ENCODE peak calls at places on chromosomes 3 and 15, in five cellular contexts. S, I, W, E and N are unnamed samples.

GRCh38 chr3:64295594-64295993 is 70.3 kb upstream of the PRICKLE2 start:
- DNase-seq in S (peak; percentile 77), I (no peak), W (peak; percentile 40), E (no peak), N (peak; percentile 83)

GRCh38 chr3:59056706-59057105 is 6.9 kb upstream of the CFAP20DC start:
- DNase-seq in S (peak; percentile 59), I (no peak), W (no peak), E (no peak), N (no peak)

GRCh38 chr3:31213869-31214486 is 318.7 kb upstream of the STT3B start:
- DNase-seq in S (no peak), I (no peak), W (no peak), E (no peak), N (no peak)

GRCh38 chr3:154976072-154976983 is 103.8 kb upstream of the MME start:
- DNase-seq in S (no peak), I (no peak), W (no peak), E (no peak), N (no peak)

GRCh38 chr3:177764377-177764912 is 567.2 kb upstream of the TBL1XR1 start:
- DNase-seq in S (no peak), I (no peak), W (no peak), E (no peak), N (no peak)

GRCh38 chr3:169476289-169476688 is 187.2 kb downstream of the MECOM start:
- DNase-seq in S (no peak), I (no peak), W (no peak), E (no peak), N (no peak)

GRCh38 chr3:183731611-183732010 is 34.0 kb downstream of the YEATS2 start:
- DNase-seq in S (no peak), I (no peak), W (no peak), E (no peak), N (no peak)

GRCh38 chr3:172591171-172591605 is 68.0 kb upstream of the TNFSF10 start:
- DNase-seq in S (no peak), I (no peak), W (no peak), E (no peak), N (no peak)

GRCh38 chr3:83230841-83231240 is 1469.4 kb upstream of the GBE1 start:
- DNase-seq in S (no peak), I (no peak), W (no peak), E (no peak), N (no peak)

GRCh38 chr3:134326760-134327593 is 47.3 kb downstream of the AMOTL2 start:
- DNase-seq in S (peak; percentile 96), I (no peak), W (peak; percentile 60), E (no peak), N (peak; percentile 98)

GRCh38 chr3:153667341-153667740 is 453.8 kb upstream of the ARHGEF26 start:
- DNase-seq in S (no peak), I (no peak), W (no peak), E (no peak), N (peak; percentile 10)

GRCh38 chr15:78810377-78811123 is 714 bp downstream of the ADAMTS7 start:
- DNase-seq in S (peak; percentile 11), I (no peak), W (peak; percentile 40), E (peak; percentile 36), N (peak; percentile 12)

GRCh38 chr3:16140894-16141285 is 33.6 kb upstream of the GALNT15 start:
- DNase-seq in S (no peak), I (no peak), W (no peak), E (no peak), N (no peak)

GRCh38 chr3:107920538-107920937 is 170.3 kb downstream of the CD47 start:
- DNase-seq in S (no peak), I (no peak), W (no peak), E (no peak), N (no peak)

GRCh38 chr15:33699691-33700447 is 268.4 kb upstream of the CHRM5 start:
- DNase-seq in S (no peak), I (no peak), W (no peak), E (no peak), N (no peak)
- TF ChIP-seq CTCF in S (peak; percentile 54), I (peak; percentile 19), W (peak; percentile 7), E (peak; percentile 43), N (no peak)

GRCh38 chr15:60635507-60636352 is 156.8 kb upstream of the ICE2 start:
- DNase-seq in S (no peak), I (no peak), W (no peak), E (no peak), N (no peak)
- H3K4me3 ChIP-seq in S (no peak overlapping the region), I (no peak overlapping the region), W (no peak overlapping the region), E (no peak overlapping the region), N (no peak overlapping the region)

GRCh38 chr3:45906681-45907220 is 20.4 kb downstream of the CCR9 start:
- DNase-seq in S (peak; percentile 64), I (no peak), W (no peak), E (peak; percentile 40), N (peak; percentile 77)
- TF ChIP-seq CTCF in S (peak; percentile 76), I (peak; percentile 43), W (no peak), E (peak; percentile 90), N (peak; percentile 48)

DNA sequence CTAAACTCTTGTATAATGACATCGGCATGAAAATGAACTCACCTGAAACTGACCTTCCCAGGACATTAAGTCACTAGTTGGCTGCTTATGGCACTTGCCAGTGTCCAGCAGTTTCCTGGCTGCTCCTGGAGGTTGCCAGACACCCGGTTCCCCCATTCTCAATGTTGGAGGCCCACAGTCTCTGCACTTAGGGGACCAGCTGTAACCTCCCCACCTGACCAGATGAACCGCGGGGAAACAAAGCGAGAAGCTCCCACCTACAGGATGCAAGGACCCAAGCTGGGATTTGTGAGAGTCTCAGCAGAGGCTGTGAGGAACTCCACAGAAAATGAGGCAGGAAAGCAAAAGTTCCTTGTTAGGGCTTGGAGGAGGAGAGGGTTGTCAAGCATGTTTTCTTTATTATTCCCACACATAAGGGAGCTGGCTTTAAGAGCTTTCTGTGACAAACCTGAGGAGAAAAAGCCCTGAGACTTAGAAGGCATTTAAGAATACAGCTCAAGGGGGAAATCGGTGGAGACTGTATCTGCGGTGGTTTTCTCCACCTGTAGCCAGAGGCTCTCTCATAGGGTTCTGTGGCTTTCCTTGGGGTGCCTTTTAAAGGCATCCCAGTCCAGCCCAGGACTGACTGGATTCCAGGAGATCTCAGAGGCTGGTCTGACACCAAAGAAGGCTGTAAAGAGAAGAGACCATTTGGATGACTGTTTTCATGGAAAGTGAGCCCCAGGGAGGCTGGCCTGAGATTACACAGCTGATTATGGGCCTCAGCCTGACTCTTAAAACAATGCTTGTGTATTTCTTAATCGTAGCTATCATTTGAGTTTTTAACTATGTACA is 4.6 kb downstream of the TPM1 start:
- DNase-seq in S (no peak), I (no peak), W (no peak), E (no peak), N (no peak)
- H3K4me3 ChIP-seq in S (peak overlapping the region; percentile 100), I (peak overlapping the region; percentile 91), W (no peak overlapping the region), E (peak overlapping the region; percentile 82), N (peak overlapping the region; percentile 75)

GRCh38 chr3:128307781-128308469 is 154.6 kb downstream of the EEFSEC start:
- DNase-seq in S (no peak), I (no peak), W (no peak), E (no peak), N (no peak)

GRCh38 chr3:128306481-128306880 is 153.2 kb downstream of the EEFSEC start:
- DNase-seq in S (no peak), I (no peak), W (no peak), E (no peak), N (no peak)

GRCh38 chr3:128310286-128311058 is 156.2 kb downstream of the DNAJB8 start:
- DNase-seq in S (no peak), I (no peak), W (no peak), E (no peak), N (no peak)

GRCh38 chr3:128309026-128309425 is 155.7 kb downstream of the EEFSEC start:
- DNase-seq in S (no peak), I (peak; percentile 29), W (no peak), E (no peak), N (no peak)

DNA sequence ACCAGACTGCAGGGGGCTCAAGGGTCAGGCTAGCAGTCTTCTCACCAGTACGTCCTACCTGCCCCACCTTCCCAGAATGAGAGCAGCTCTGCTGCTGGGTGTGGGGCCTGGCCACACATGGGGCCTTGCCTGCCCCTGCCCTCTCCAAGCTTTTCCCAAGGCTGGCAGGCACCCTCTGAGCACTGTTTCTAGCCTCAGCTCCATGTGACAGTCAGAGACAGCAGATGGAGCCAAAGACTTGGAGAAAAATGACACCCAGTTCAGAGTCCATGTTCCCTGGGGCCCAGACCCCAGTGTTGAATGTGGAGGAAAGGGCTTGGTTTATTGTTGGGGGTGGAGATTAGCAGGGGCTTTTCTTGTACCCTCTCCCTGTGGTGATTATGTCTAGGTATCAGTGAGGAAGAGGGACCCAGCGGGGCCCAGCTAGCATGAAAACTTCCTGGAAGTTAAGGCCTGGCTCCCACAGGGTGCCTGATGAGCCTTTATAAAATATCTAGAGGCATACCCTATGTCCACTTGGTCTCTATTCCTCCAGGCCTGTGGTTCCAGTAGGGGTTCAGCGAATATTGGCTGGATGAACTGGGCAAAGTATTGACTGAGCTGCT is 153.8 kb downstream of the EEFSEC start:
- DNase-seq in S (no peak), I (no peak), W (no peak), E (no peak), N (no peak)
- TF ChIP-seq CTCF in S (peak; percentile 8), I (no peak), W (peak; percentile 63), E (peak; percentile 32), N (no peak)

GRCh38 chr3:188036375-188036985 is 117.5 kb upstream of the LPP start:
- DNase-seq in S (no peak), I (no peak), W (peak; percentile 75), E (no peak), N (no peak)
- H3K4me3 ChIP-seq in S (no peak overlapping the region), I (no peak overlapping the region), W (no peak overlapping the region), E (no peak overlapping the region), N (no peak overlapping the region)

DNA sequence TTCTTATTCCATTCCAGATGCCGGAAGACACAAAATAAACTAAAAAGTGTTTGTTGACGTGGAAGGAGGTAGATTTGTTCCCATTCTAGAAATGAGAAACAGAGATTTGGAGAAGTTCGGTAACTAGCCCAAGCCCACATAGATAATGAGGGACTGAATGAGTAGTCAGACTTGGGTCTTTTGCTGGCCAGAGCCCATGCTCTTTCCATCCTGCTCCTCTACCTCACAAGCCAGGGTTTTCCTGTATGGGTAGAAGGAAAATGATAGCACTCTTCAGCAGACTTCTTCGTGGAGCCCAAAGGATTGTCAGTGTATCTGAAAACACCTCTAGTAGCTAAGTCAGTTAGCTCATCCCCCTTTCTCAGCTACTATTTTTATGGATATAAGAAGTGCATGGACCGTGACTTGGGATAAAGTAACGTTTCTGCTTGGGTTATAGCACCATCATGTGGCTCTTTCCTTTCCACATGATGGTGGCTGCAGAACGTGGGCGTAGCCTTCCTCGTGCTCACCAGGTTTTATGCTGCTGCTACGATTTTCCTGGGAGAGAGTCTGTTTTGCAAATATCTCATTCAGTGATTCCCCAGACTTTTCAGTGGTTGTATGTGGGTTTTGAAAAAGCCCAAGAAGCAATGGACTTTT is 84.6 kb downstream of the DGKG start:
- DNase-seq in S (peak; percentile 56), I (no peak), W (peak; percentile 22), E (peak; percentile 37), N (peak; percentile 64)
- TF ChIP-seq CTCF in S (peak; percentile 77), I (peak; percentile 59), W (peak; percentile 58), E (peak; percentile 59), N (peak; percentile 51)